ENCODE peak calls at places on chromosomes 16 and 17, in six cellular contexts. One of them, this sample, is unnamed.

GRCh38 chr17:62321451-62321850 is 58.9 kb upstream of the EFCAB3 start:
- DNase-seq in tibial artery: no peak
- DNase-seq in heart left ventricle: no peak
- DNase-seq in PC-9: no peak
- DNase-seq in lower lobe of right lung: no peak
- DNase-seq in upper lobe of right lung: no peak
- DNase-seq in this sample: peak; percentile 1

GRCh38 chr16:81137012-81137335 is 40.8 kb upstream of the GCSH start:
- DNase-seq in tibial artery: no peak
- DNase-seq in heart left ventricle: no peak
- DNase-seq in lower lobe of right lung: no peak
- DNase-seq in PC-9: no peak
- DNase-seq in upper lobe of right lung: no peak
- DNase-seq in this sample: no peak

GRCh38 chr17:14157822-14158221 is 78.8 kb downstream of the CDRT15 start:
- DNase-seq in heart left ventricle: no peak
- DNase-seq in lower lobe of right lung: no peak
- DNase-seq in upper lobe of right lung: no peak
- DNase-seq in PC-9: no peak
- DNase-seq in tibial artery: no peak
- DNase-seq in this sample: no peak

GRCh38 chr17:75685508-75685907 is 18.4 kb downstream of the SAP30BP start:
- DNase-seq in PC-9: no peak
- DNase-seq in lower lobe of right lung: no peak
- DNase-seq in upper lobe of right lung: no peak
- DNase-seq in heart left ventricle: no peak
- DNase-seq in tibial artery: no peak
- DNase-seq in this sample: no peak

GRCh38 chr16:2737238-2737605 is 15.2 kb upstream of the SRRM2 start:
- DNase-seq in tibial artery: no peak
- DNase-seq in lower lobe of right lung: no peak
- DNase-seq in heart left ventricle: no peak
- DNase-seq in upper lobe of right lung: no peak
- DNase-seq in PC-9: no peak
- DNase-seq in this sample: no peak

GRCh38 chr16:17335826-17336492 is 134.8 kb downstream of the XYLT1 start:
- DNase-seq in upper lobe of right lung: no peak
- DNase-seq in lower lobe of right lung: no peak
- DNase-seq in PC-9: no peak
- DNase-seq in heart left ventricle: no peak
- DNase-seq in tibial artery: no peak
- DNase-seq in this sample: no peak

GRCh38 chr16:12340151-12340733 is 363.7 kb downstream of the SNX29 start:
- DNase-seq in lower lobe of right lung: no peak
- DNase-seq in PC-9: no peak
- DNase-seq in upper lobe of right lung: no peak
- DNase-seq in heart left ventricle: no peak
- DNase-seq in tibial artery: no peak
- DNase-seq in this sample: no peak

GRCh38 chr16:22653876-22654275 is 143.2 kb downstream of the NPIPB5 start:
- DNase-seq in heart left ventricle: no peak
- DNase-seq in upper lobe of right lung: no peak
- DNase-seq in PC-9: no peak
- DNase-seq in tibial artery: no peak
- DNase-seq in lower lobe of right lung: no peak
- DNase-seq in this sample: no peak

GRCh38 chr17:8855477-8856204 is 11.8 kb downstream of the PIK3R6 start:
- DNase-seq in lower lobe of right lung: no peak
- DNase-seq in PC-9: no peak
- DNase-seq in tibial artery: no peak
- DNase-seq in upper lobe of right lung: no peak
- DNase-seq in heart left ventricle: no peak
- DNase-seq in this sample: no peak

GRCh38 chr16:68776821-68777485 is 39.9 kb downstream of the CDH1 start:
- DNase-seq in PC-9: no peak
- DNase-seq in tibial artery: no peak
- DNase-seq in lower lobe of right lung: no peak
- DNase-seq in heart left ventricle: no peak
- DNase-seq in upper lobe of right lung: no peak
- DNase-seq in this sample: no peak

GRCh38 chr16:4386951-4387565 is 15.4 kb downstream of the VASN start:
- DNase-seq in heart left ventricle: no peak
- DNase-seq in PC-9: no peak
- DNase-seq in tibial artery: no peak
- DNase-seq in lower lobe of right lung: no peak
- DNase-seq in upper lobe of right lung: no peak
- DNase-seq in this sample: no peak

GRCh38 chr17:73163043-73163442 is 1.8 kb upstream of the SSTR2 start:
- DNase-seq in heart left ventricle: no peak
- DNase-seq in tibial artery: no peak
- DNase-seq in lower lobe of right lung: no peak
- DNase-seq in PC-9: no peak
- DNase-seq in upper lobe of right lung: no peak
- DNase-seq in this sample: no peak

GRCh38 chr16:60945225-60945624 is 1091.0 kb downstream of the CDH8 start:
- DNase-seq in upper lobe of right lung: no peak
- DNase-seq in tibial artery: no peak
- DNase-seq in heart left ventricle: no peak
- DNase-seq in lower lobe of right lung: no peak
- DNase-seq in PC-9: no peak
- DNase-seq in this sample: no peak

GRCh38 chr17:436571-436970 is 84.0 kb upstream of the RPH3AL start:
- DNase-seq in tibial artery: no peak
- DNase-seq in upper lobe of right lung: no peak
- DNase-seq in lower lobe of right lung: no peak
- DNase-seq in PC-9: no peak
- DNase-seq in heart left ventricle: no peak
- DNase-seq in this sample: no peak

GRCh38 chr17:8044819-8045810 is 6.3 kb downstream of the ALOX15B start:
- DNase-seq in tibial artery: no peak
- DNase-seq in heart left ventricle: no peak
- DNase-seq in PC-9: no peak
- DNase-seq in upper lobe of right lung: no peak
- DNase-seq in lower lobe of right lung: no peak
- DNase-seq in this sample: no peak

GRCh38 chr17:2952174-2952845 is 111.1 kb downstream of the OR1D5 start:
- DNase-seq in lower lobe of right lung: peak; percentile 10
- DNase-seq in heart left ventricle: no peak
- DNase-seq in tibial artery: no peak
- DNase-seq in upper lobe of right lung: no peak
- DNase-seq in PC-9: no peak
- DNase-seq in this sample: no peak

GRCh38 chr17:21289902-21290571 is 5.5 kb downstream of the MAP2K3 start:
- DNase-seq in heart left ventricle: peak; percentile 92
- DNase-seq in PC-9: no peak
- DNase-seq in lower lobe of right lung: no peak
- DNase-seq in tibial artery: no peak
- DNase-seq in upper lobe of right lung: no peak
- DNase-seq in this sample: no peak

GRCh38 chr17:11618861-11619566 is 20.7 kb downstream of the DNAH9 start:
- DNase-seq in tibial artery: no peak
- DNase-seq in PC-9: no peak
- DNase-seq in heart left ventricle: peak; percentile 61
- DNase-seq in upper lobe of right lung: no peak
- DNase-seq in lower lobe of right lung: no peak
- DNase-seq in this sample: peak; percentile 26

GRCh38 chr17:376936-377863 is 24.6 kb upstream of the RPH3AL start:
- DNase-seq in lower lobe of right lung: no peak
- DNase-seq in upper lobe of right lung: peak; percentile 41
- DNase-seq in PC-9: no peak
- DNase-seq in heart left ventricle: peak; percentile 79
- DNase-seq in tibial artery: no peak
- DNase-seq in this sample: no peak

GRCh38 chr17:76451480-76451879 is 1.5 kb downstream of the UBE2O start:
- DNase-seq in lower lobe of right lung: no peak
- DNase-seq in upper lobe of right lung: no peak
- DNase-seq in tibial artery: no peak
- DNase-seq in PC-9: no peak
- DNase-seq in heart left ventricle: no peak
- DNase-seq in this sample: no peak

GRCh38 chr17:4759776-4760236 is 11.9 kb upstream of the TM4SF5 start:
- DNase-seq in tibial artery: no peak
- DNase-seq in PC-9: no peak
- DNase-seq in lower lobe of right lung: no peak
- DNase-seq in heart left ventricle: no peak
- DNase-seq in upper lobe of right lung: no peak
- DNase-seq in this sample: no peak

GRCh38 chr16:80564394-80564793 is 23.6 kb downstream of the DYNLRB2 start:
- DNase-seq in lower lobe of right lung: no peak
- DNase-seq in tibial artery: no peak
- DNase-seq in upper lobe of right lung: no peak
- DNase-seq in heart left ventricle: no peak
- DNase-seq in PC-9: no peak
- DNase-seq in this sample: no peak

GRCh38 chr17:16439303-16439791 is 24.0 kb downstream of the TRPV2 start:
- DNase-seq in heart left ventricle: no peak
- DNase-seq in lower lobe of right lung: no peak
- DNase-seq in PC-9: no peak
- DNase-seq in upper lobe of right lung: no peak
- DNase-seq in tibial artery: no peak
- DNase-seq in this sample: no peak

DNA sequence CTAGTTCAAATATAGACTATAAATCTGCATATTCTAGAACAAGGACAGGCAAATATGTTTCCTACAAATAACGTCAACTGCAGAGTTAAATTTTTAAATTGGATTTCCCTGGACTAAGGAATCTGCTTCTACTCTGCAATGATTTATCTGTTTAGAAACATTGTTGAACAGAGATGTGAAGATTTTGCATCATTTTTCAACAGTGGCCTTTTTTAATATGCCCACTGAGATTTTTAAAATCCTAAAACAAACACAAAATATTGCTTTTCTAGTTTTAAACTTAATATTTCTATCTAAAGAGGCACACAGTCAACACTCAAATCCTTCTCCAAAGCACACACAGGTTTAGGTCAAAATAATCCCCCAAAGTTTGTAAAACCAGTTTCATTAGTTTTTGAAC is 23.7 kb upstream of the PMP22 start:
- DNase-seq in upper lobe of right lung: no peak
- DNase-seq in heart left ventricle: no peak
- DNase-seq in tibial artery: no peak
- DNase-seq in PC-9: no peak
- DNase-seq in lower lobe of right lung: no peak
- DNase-seq in this sample: no peak
- TF ChIP-seq CTCF in upper lobe of right lung: no peak
- TF ChIP-seq CTCF in heart left ventricle: no peak
- TF ChIP-seq CTCF in tibial artery: no peak
- TF ChIP-seq CTCF in PC-9: no peak
- TF ChIP-seq CTCF in lower lobe of right lung: no peak
- TF ChIP-seq CTCF in this sample: no peak

GRCh38 chr17:37741334-37742113 is 3.3 kb downstream of the HNF1B start:
- DNase-seq in upper lobe of right lung: no peak
- DNase-seq in lower lobe of right lung: no peak
- DNase-seq in PC-9: no peak
- DNase-seq in heart left ventricle: no peak
- DNase-seq in tibial artery: no peak
- DNase-seq in this sample: no peak

GRCh38 chr17:37742114-37742761 is 2.6 kb downstream of the HNF1B start:
- DNase-seq in tibial artery: no peak
- DNase-seq in upper lobe of right lung: no peak
- DNase-seq in heart left ventricle: no peak
- DNase-seq in lower lobe of right lung: no peak
- DNase-seq in PC-9: no peak
- DNase-seq in this sample: no peak

GRCh38 chr17:37743875-37744632 is 805 bp downstream of the HNF1B start:
- DNase-seq in heart left ventricle: no peak
- DNase-seq in upper lobe of right lung: peak; percentile 80
- DNase-seq in tibial artery: no peak
- DNase-seq in PC-9: no peak
- DNase-seq in lower lobe of right lung: peak; percentile 72
- DNase-seq in this sample: no peak

GRCh38 chr17:37743612-37743874 is 1.3 kb downstream of the HNF1B start:
- DNase-seq in PC-9: no peak
- DNase-seq in tibial artery: no peak
- DNase-seq in heart left ventricle: no peak
- DNase-seq in lower lobe of right lung: peak; percentile 57
- DNase-seq in upper lobe of right lung: peak; percentile 73
- DNase-seq in this sample: no peak

GRCh38 chr17:37742762-37743611 is 1.9 kb downstream of the HNF1B start:
- DNase-seq in lower lobe of right lung: no peak
- DNase-seq in tibial artery: no peak
- DNase-seq in upper lobe of right lung: no peak
- DNase-seq in PC-9: no peak
- DNase-seq in heart left ventricle: no peak
- DNase-seq in this sample: no peak
- H3K4me3 ChIP-seq in lower lobe of right lung: peak overlapping the region; percentile 56
- H3K4me3 ChIP-seq in tibial artery: peak overlapping the region; percentile 42
- H3K4me3 ChIP-seq in upper lobe of right lung: peak overlapping the region; percentile 53
- H3K4me3 ChIP-seq in PC-9: no peak overlapping the region
- H3K4me3 ChIP-seq in heart left ventricle: peak overlapping the region; percentile 30
- H3K4me3 ChIP-seq in this sample: peak overlapping the region; percentile 95

DNA sequence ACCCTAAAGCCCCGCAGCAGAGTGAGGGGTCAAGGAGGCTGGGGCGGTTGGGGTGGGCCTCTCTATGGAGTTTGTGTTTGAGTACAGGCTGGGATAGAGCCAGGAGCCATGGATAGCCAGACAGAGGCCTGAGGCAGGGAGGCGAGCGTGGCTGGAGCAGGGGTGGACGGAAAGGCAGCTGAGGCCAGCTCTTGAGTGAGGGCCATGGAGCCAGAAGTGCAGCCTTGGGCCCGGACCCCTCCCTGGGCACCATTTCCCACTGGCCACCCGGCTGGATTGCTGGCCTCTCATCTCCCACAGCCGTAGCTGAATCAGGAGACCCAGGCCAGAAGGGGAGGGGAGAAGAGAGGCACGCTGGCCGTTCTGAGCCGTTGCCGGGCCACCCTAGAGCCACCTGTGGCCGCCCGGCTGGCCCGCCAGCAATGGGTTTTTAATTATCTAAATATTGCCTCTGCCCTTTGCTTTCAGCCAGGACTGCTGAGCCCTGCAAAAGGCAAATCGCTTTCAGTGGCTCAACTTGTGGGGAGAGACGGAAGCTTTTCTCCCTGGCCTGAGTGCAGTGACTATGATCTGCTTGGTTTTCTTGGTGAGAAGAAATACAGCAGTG is 75.2 kb upstream of the GSE1 start:
- DNase-seq in PC-9: no peak
- DNase-seq in upper lobe of right lung: no peak
- DNase-seq in lower lobe of right lung: no peak
- DNase-seq in heart left ventricle: no peak
- DNase-seq in tibial artery: no peak
- DNase-seq in this sample: no peak
- H3K27me3 ChIP-seq in PC-9: no peaks in the 10 kb centered on the region
- H3K27me3 ChIP-seq in upper lobe of right lung: no peaks in the 10 kb centered on the region
- H3K27me3 ChIP-seq in lower lobe of right lung: no peaks in the 10 kb centered on the region
- H3K27me3 ChIP-seq in heart left ventricle: no peaks in the 10 kb centered on the region
- H3K27me3 ChIP-seq in tibial artery: no peaks in the 10 kb centered on the region
- H3K27me3 ChIP-seq in this sample: peaks cover 6% of the 10 kb centered on the region

GRCh38 chr16:58614212-58614611 is 15.4 kb downstream of the CNOT1 start:
- DNase-seq in upper lobe of right lung: no peak
- DNase-seq in heart left ventricle: no peak
- DNase-seq in lower lobe of right lung: no peak
- DNase-seq in tibial artery: no peak
- DNase-seq in PC-9: no peak
- DNase-seq in this sample: no peak

GRCh38 chr16:58620396-58620795 is 9.2 kb downstream of the CNOT1 start:
- DNase-seq in PC-9: no peak
- DNase-seq in lower lobe of right lung: no peak
- DNase-seq in upper lobe of right lung: no peak
- DNase-seq in heart left ventricle: no peak
- DNase-seq in tibial artery: no peak
- DNase-seq in this sample: no peak

GRCh38 chr16:58615280-58615679 is 14.3 kb downstream of the CNOT1 start:
- DNase-seq in heart left ventricle: no peak
- DNase-seq in lower lobe of right lung: no peak
- DNase-seq in upper lobe of right lung: no peak
- DNase-seq in tibial artery: no peak
- DNase-seq in PC-9: no peak
- DNase-seq in this sample: no peak

GRCh38 chr16:58614860-58615259 is 14.8 kb downstream of the CNOT1 start:
- DNase-seq in lower lobe of right lung: no peak
- DNase-seq in tibial artery: no peak
- DNase-seq in heart left ventricle: no peak
- DNase-seq in upper lobe of right lung: no peak
- DNase-seq in PC-9: no peak
- DNase-seq in this sample: no peak
- TF ChIP-seq CTCF in lower lobe of right lung: no peak
- TF ChIP-seq CTCF in tibial artery: no peak
- TF ChIP-seq CTCF in heart left ventricle: no peak
- TF ChIP-seq CTCF in upper lobe of right lung: no peak
- TF ChIP-seq CTCF in PC-9: no peak
- TF ChIP-seq CTCF in this sample: no peak